ENCODE peak calls at places on chromosomes 11 and 22, in four cellular contexts. One of them, this sample, is unnamed.

GRCh38 chr11:68003846-68004550 is at the start of gene UNC93B1:
- DNase-seq in GM12878: peak
- DNase-seq in K562: peak
- DNase-seq in HepG2: peak
- DNase-seq in this sample: peak

GRCh38 chr11:75311858-75312288 is 39.6 kb downstream of the ARRB1 start:
- DNase-seq in GM12878: no peak
- DNase-seq in K562: no peak
- DNase-seq in HepG2: no peak
- DNase-seq in this sample: no peak

GRCh38 chr11:78374917-78375316 is 42.7 kb downstream of the GAB2 start:
- DNase-seq in GM12878: no peak
- DNase-seq in K562: no peak
- DNase-seq in HepG2: no peak
- DNase-seq in this sample: no peak

GRCh38 chr11:108897071-108897481 is 232.2 kb downstream of the DDX10 start:
- DNase-seq in GM12878: no peak
- DNase-seq in K562: no peak
- DNase-seq in HepG2: no peak
- DNase-seq in this sample: no peak

GRCh38 chr11:94183886-94184264 is 55.2 kb downstream of the PANX1 start:
- DNase-seq in GM12878: peak
- DNase-seq in K562: peak
- DNase-seq in HepG2: peak
- DNase-seq in this sample: peak

GRCh38 chr22:24925586-24926427 is 20.7 kb downstream of the LHFPL7 start:
- DNase-seq in GM12878: no peak
- DNase-seq in K562: no peak
- DNase-seq in HepG2: no peak
- DNase-seq in this sample: peak

GRCh38 chr11:103532133-103532788 is 423.0 kb downstream of the DYNC2H1 start:
- DNase-seq in GM12878: no peak
- DNase-seq in K562: no peak
- DNase-seq in HepG2: no peak
- DNase-seq in this sample: no peak

GRCh38 chr11:59152312-59152967 is 9.8 kb downstream of the FAM111A start:
- DNase-seq in GM12878: no peak
- DNase-seq in K562: no peak
- DNase-seq in HepG2: no peak
- DNase-seq in this sample: no peak

GRCh38 chr11:106413222-106413621 is 335.8 kb downstream of the AASDHPPT start:
- DNase-seq in GM12878: no peak
- DNase-seq in K562: no peak
- DNase-seq in HepG2: no peak
- DNase-seq in this sample: no peak

GRCh38 chr11:67632982-67633755 is 3.4 kb upstream of the NUDT8 start:
- DNase-seq in GM12878: no peak
- DNase-seq in K562: no peak
- DNase-seq in HepG2: no peak
- DNase-seq in this sample: peak

GRCh38 chr11:65488273-65489058 is 10.4 kb upstream of the MALAT1 start:
- DNase-seq in GM12878: no peak
- DNase-seq in K562: no peak
- DNase-seq in HepG2: no peak
- DNase-seq in this sample: no peak

GRCh38 chr22:28931844-28932561 is 48.6 kb downstream of the ZNRF3 start:
- DNase-seq in GM12878: no peak
- DNase-seq in K562: no peak
- DNase-seq in HepG2: peak
- DNase-seq in this sample: no peak

GRCh38 chr11:4921796-4922195 is 2.3 kb downstream of the OR51G1 start:
- DNase-seq in GM12878: no peak
- DNase-seq in K562: no peak
- DNase-seq in HepG2: no peak
- DNase-seq in this sample: no peak

GRCh38 chr11:117528061-117528780 is 200.6 kb downstream of the CEP164 start:
- DNase-seq in GM12878: no peak
- DNase-seq in K562: no peak
- DNase-seq in HepG2: no peak
- DNase-seq in this sample: no peak

GRCh38 chr22:25420925-25421904 is 143.3 kb upstream of the GRK3 start:
- DNase-seq in GM12878: no peak
- DNase-seq in K562: no peak
- DNase-seq in HepG2: no peak
- DNase-seq in this sample: peak

GRCh38 chr11:58024601-58025091 is 965 bp downstream of the OR9Q1 start:
- DNase-seq in GM12878: no peak
- DNase-seq in K562: no peak
- DNase-seq in HepG2: no peak
- DNase-seq in this sample: no peak

GRCh38 chr11:75474878-75475766 is 42.1 kb upstream of the KLHL35 start:
- DNase-seq in GM12878: no peak
- DNase-seq in K562: peak
- DNase-seq in HepG2: no peak
- DNase-seq in this sample: peak

GRCh38 chr22:20591660-20592310 is 84.4 kb downstream of the MED15 start:
- DNase-seq in GM12878: no peak
- DNase-seq in K562: peak
- DNase-seq in HepG2: peak
- DNase-seq in this sample: peak

DNA sequence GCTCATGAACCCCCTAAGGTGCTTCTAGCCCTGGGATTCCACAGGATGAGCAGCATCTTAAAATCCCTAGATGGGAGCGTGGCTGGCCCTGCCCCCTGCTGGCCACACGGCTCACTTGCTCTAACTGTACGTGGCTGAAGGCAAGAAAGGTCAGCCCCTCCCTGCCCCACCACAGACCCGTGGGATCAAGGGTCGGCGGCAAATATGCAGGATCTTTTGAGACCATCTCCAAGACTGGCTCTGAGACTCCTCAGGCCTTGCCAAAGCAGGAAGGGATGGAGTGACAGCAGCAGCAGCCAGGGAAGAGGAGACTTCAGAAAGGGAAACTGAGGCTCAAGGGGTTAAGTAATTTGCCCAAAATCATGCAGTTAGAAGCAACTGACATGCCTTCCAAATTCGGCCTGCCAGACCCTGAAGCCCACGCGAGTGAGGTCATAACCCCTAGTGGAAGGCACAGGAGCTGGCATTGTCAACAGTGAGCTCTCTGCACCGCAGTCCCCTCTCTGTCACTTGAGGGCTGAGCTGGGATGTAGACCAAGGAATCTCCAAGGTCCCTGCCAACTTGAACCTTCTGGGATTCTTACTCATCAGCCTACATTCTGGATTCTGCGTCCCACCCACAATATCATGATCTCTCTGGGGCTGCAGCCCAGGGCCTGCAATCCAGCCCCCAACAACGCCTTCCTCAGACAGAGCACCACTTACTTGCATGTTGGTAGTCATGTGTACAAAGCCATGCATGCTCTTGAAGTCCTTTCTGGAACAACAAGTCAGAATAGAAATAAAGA is 31.4 kb downstream of the CREB3L1 start:
- DNase-seq in GM12878: no peak
- DNase-seq in K562: peak
- DNase-seq in HepG2: peak
- DNase-seq in this sample: peak
- TF ChIP-seq CREM in GM12878: no peak
- TF ChIP-seq CREM in K562: peak
- TF ChIP-seq CREM in HepG2: no peak
- TF ChIP-seq CREM in this sample: no peak

GRCh38 chr11:8329336-8329735 is 65.7 kb upstream of the LMO1 start:
- DNase-seq in GM12878: no peak
- DNase-seq in K562: no peak
- DNase-seq in HepG2: no peak
- DNase-seq in this sample: no peak

GRCh38 chr11:8326337-8326736 is 62.7 kb upstream of the LMO1 start:
- DNase-seq in GM12878: no peak
- DNase-seq in K562: no peak
- DNase-seq in HepG2: no peak
- DNase-seq in this sample: no peak

GRCh38 chr11:8328848-8329330 is 65.2 kb upstream of the LMO1 start:
- DNase-seq in GM12878: peak
- DNase-seq in K562: peak
- DNase-seq in HepG2: peak
- DNase-seq in this sample: peak

GRCh38 chr11:8328231-8328794 is 64.6 kb upstream of the LMO1 start:
- DNase-seq in GM12878: no peak
- DNase-seq in K562: no peak
- DNase-seq in HepG2: no peak
- DNase-seq in this sample: no peak

DNA sequence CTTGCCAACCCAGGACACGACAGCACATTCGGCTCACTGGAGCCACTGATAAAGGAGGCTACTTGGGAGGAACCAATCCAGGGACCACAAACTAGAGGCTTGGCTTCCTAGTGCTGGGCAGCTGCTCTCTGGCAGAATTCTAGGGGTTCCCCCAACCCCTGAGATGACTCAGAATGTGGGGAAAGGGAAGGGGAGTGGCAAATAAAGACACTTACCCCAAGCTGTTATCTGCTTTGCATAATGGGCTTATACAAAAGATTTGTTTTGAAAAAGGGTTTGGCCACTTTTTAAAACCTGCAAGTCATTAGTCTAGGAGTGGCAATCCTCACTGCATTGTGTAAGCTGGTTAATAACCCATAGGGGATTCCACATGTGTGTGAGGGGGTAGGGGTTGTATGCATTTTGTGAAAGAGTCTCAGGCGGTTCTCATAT is 64.1 kb upstream of the LMO1 start:
- DNase-seq in GM12878: peak
- DNase-seq in K562: no peak
- DNase-seq in HepG2: no peak
- DNase-seq in this sample: no peak
- TF ChIP-seq ESRRA in GM12878: no peak
- TF ChIP-seq ESRRA in K562: no peak
- TF ChIP-seq ESRRA in HepG2: no peak
- TF ChIP-seq ESRRA in this sample: no peak

GRCh38 chr11:10236850-10237249 is 57.2 kb downstream of the SBF2 start:
- DNase-seq in GM12878: no peak
- DNase-seq in K562: no peak
- DNase-seq in HepG2: no peak
- DNase-seq in this sample: no peak

DNA sequence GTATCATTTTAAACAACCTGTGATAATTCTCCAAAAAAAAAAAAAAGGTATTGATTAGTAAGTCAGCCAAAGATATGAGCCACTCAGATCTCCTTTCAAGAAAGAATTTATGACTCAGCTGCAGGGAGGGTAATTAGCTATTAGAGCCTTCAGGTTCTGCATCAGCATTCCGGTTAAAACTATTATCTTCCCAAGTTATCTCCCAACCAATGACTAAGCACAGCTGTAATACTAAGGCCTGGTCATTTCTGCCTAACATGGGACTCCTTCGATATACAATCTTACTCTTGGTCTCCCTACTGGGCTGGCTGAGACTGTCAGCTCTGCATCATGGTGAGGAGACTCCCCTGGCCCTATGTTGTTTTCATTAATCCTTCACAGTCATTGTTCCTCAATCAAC is 60.4 kb downstream of the SBF2 start:
- DNase-seq in GM12878: no peak
- DNase-seq in K562: no peak
- DNase-seq in HepG2: no peak
- DNase-seq in this sample: no peak
- TF ChIP-seq CBFB in GM12878: no peak
- TF ChIP-seq CBFB in K562: no peak
- TF ChIP-seq CBFB in HepG2: no peak
- TF ChIP-seq CBFB in this sample: no peak

GRCh38 chr11:9078113-9079041 is 13.0 kb downstream of the SCUBE2 start:
- DNase-seq in GM12878: no peak
- DNase-seq in K562: peak
- DNase-seq in HepG2: no peak
- DNase-seq in this sample: no peak
- TF ChIP-seq CREM in GM12878: no peak
- TF ChIP-seq CREM in K562: no peak
- TF ChIP-seq CREM in HepG2: no peak
- TF ChIP-seq CREM in this sample: no peak

DNA sequence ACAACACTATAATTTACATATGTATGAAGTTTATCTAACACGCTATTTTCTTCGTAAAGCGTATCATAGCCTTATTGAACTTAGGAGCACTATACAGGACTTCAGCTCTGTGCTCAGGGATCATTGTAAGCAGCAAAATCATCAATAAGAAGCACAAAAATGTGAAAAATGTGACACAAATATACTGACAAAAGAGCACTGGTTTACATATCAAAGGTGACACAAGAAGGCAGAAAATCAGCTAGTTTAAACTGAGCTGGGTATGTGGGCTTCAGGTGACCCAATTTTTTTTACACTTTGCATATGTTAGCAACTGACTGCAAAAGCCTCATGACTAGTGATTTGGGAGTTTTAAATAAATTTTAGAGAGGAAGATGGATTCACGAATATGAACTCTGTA is 215.2 kb upstream of the CHORDC1 start:
- DNase-seq in GM12878: no peak
- DNase-seq in K562: no peak
- DNase-seq in HepG2: no peak
- DNase-seq in this sample: no peak
- TF ChIP-seq ESRRA in GM12878: no peak
- TF ChIP-seq ESRRA in K562: no peak
- TF ChIP-seq ESRRA in HepG2: no peak
- TF ChIP-seq ESRRA in this sample: no peak

DNA sequence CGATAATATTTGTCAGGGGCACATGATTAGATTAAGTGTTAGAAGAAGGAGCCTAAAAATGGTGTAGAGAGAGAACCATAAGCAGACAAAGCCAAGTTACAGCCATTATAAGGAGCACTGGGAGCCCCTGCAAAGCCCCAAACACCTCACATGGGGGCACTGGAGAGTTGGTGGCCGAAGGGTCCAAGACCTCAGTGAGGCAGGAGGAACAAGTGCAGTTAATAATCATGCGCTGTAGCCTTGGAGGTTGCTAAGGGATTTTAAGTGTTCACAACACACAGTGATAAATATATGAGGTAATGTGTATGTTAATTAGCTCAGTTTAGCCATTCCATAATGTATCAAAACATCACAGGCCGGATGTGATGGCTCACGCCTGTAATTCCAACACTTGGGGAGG is 54.4 kb upstream of the JAM3 start:
- DNase-seq in GM12878: no peak
- DNase-seq in K562: peak
- DNase-seq in HepG2: no peak
- DNase-seq in this sample: peak
- TF ChIP-seq CBFB in GM12878: no peak
- TF ChIP-seq CBFB in K562: no peak
- TF ChIP-seq CBFB in HepG2: no peak
- TF ChIP-seq CBFB in this sample: no peak

GRCh38 chr11:87228820-87229219 is 191.1 kb downstream of the TMEM135 start:
- DNase-seq in GM12878: no peak
- DNase-seq in K562: no peak
- DNase-seq in HepG2: no peak
- DNase-seq in this sample: no peak
- TF ChIP-seq CREM in GM12878: no peak
- TF ChIP-seq CREM in K562: no peak
- TF ChIP-seq CREM in HepG2: no peak
- TF ChIP-seq CREM in this sample: no peak

This sample was measured in WTC11.